ENCODE peak calls at places on chromosomes 1 and 21, in eight cellular contexts. R, K, U, T, L, Z, D and N are unnamed samples. For H3K4me1, the result is how much of the 10 kb centered on the place peaks cover.

GRCh38 chr21:31370893-31371652 is 27.0 kb upstream of the TIAM1 start:
- DNase-seq in Z (no peak), D (no peak), R (no peak), K (no peak), T (peak), U (no peak), L (peak), N (no peak)

GRCh38 chr1:85361106-85361505 is 84.7 kb upstream of the BCL10 start:
- DNase-seq in D (peak), T (peak), U (no peak), Z (no peak), K (no peak), L (peak), R (no peak), N (no peak)

GRCh38 chr1:45643978-45644377 is 20.1 kb upstream of the CCDC17 start:
- DNase-seq in T (no peak), D (peak), K (peak), U (peak), R (peak), L (no peak), Z (no peak), N (peak)

GRCh38 chr1:43806183-43806582 is 98.8 kb downstream of the ST3GAL3 start:
- DNase-seq in D (no peak), L (no peak), R (no peak), T (no peak), K (no peak), U (no peak), Z (no peak), N (no peak)

GRCh38 chr1:202599669-202600431 is 110.4 kb downstream of the SYT2 start:
- DNase-seq in D (peak), K (peak), U (peak), T (peak), Z (peak), R (peak), L (peak), N (no peak)

GRCh38 chr1:89896105-89896942 is 75.5 kb downstream of the LRRC8D start:
- DNase-seq in U (no peak), L (no peak), K (no peak), R (no peak), Z (no peak), T (no peak), D (no peak), N (no peak)

GRCh38 chr1:41898191-41898713 is 20.5 kb downstream of the HIVEP3 start:
- DNase-seq in K (no peak), R (no peak), T (no peak), L (peak), D (no peak), Z (no peak), U (peak), N (no peak)

GRCh38 chr1:11929849-11930248 is 3.6 kb upstream of the KIAA2013 start:
- DNase-seq in T (peak), K (peak), U (peak), D (peak), L (peak), R (peak), Z (no peak), N (peak)

GRCh38 chr1:164702216-164702615 is 143.2 kb downstream of the PBX1 start:
- DNase-seq in R (no peak), U (no peak), Z (no peak), D (no peak), T (peak), K (no peak), L (peak), N (no peak)

GRCh38 chr1:20596106-20596505 is 7.2 kb downstream of the CDA start:
- DNase-seq in K (no peak), R (no peak), Z (no peak), L (no peak), U (no peak), T (no peak), D (no peak), N (no peak)

GRCh38 chr1:240235521-240236288 is 144.0 kb downstream of the FMN2 start:
- DNase-seq in L (peak), R (no peak), K (no peak), D (no peak), T (peak), U (no peak), Z (no peak), N (no peak)

GRCh38 chr1:205918955-205919746 is 24.1 kb downstream of the SLC26A9 start:
- DNase-seq in R (peak), L (peak), Z (peak), U (peak), K (peak), D (peak), T (peak), N (peak)

GRCh38 chr1:190564117-190564516 is 86.5 kb upstream of the BRINP3 start:
- DNase-seq in R (no peak), K (no peak), L (no peak), D (no peak), T (no peak), Z (no peak), U (no peak), N (no peak)

GRCh38 chr1:186014370-186015030 is 280.3 kb downstream of the HMCN1 start:
- DNase-seq in K (no peak), L (peak), D (no peak), Z (no peak), R (no peak), T (peak), U (no peak), N (no peak)

GRCh38 chr1:248810727-248811513 is 14.8 kb downstream of the SH3BP5L start:
- DNase-seq in L (peak), U (no peak), R (no peak), D (peak), Z (no peak), T (no peak), K (no peak), N (no peak)

GRCh38 chr1:224106568-224107281 is 7.2 kb upstream of the FBXO28 start:
- DNase-seq in T (peak), U (peak), D (peak), R (peak), Z (no peak), K (peak), L (peak), N (peak)

GRCh38 chr1:181479137-181479745 is 4.1 kb upstream of the CACNA1E start:
- DNase-seq in K (peak), U (peak), Z (peak), T (peak), D (peak), R (no peak), L (peak), N (peak)

GRCh38 chr1:29655945-29656866 is 419.9 kb downstream of the PTPRU start:
- DNase-seq in L (peak), U (no peak), K (no peak), Z (no peak), R (peak), T (no peak), D (no peak), N (no peak)

GRCh38 chr1:1040004-1040991 is 20.4 kb downstream of the AGRN start:
- DNase-seq in D (peak), K (peak), R (peak), L (peak), U (peak), Z (peak), T (peak), N (peak)

GRCh38 chr1:225945564-225945963 is 4.5 kb upstream of the LEFTY2 start:
- DNase-seq in K (no peak), D (no peak), Z (peak), U (no peak), R (no peak), T (no peak), L (peak), N (no peak)

GRCh38 chr21:35178812-35179211 is 129.7 kb upstream of the RUNX1 start:
- DNase-seq in T (no peak), D (peak), L (peak), K (no peak), Z (no peak), U (no peak), R (no peak), N (no peak)

GRCh38 chr1:57468661-57469523 is 45.0 kb upstream of the DAB1 start:
- DNase-seq in D (no peak), L (peak), R (no peak), Z (no peak), U (no peak), K (no peak), T (peak), N (no peak)

GRCh38 chr1:152034324-152034653 is 2.5 kb downstream of the S100A11 start:
- DNase-seq in Z (no peak), U (no peak), D (no peak), K (no peak), R (no peak), L (no peak), T (no peak), N (no peak)
- H3K4me3 ChIP-seq in Z (no peak), U (no peak), D (peak), K (no peak), R (peak), L (peak), T (peak), N (no peak)

GRCh38 chr1:182630586-182630985 is 26.4 kb upstream of the RGS16 start:
- DNase-seq in D (no peak), L (no peak), U (no peak), R (no peak), Z (no peak), K (no peak), T (no peak), N (no peak)

GRCh38 chr1:182631954-182632353 is 27.8 kb upstream of the RGS16 start:
- DNase-seq in D (no peak), T (no peak), R (no peak), K (no peak), U (no peak), Z (no peak), L (no peak), N (no peak)

GRCh38 chr1:182628657-182629056 is 24.5 kb upstream of the RGS16 start:
- DNase-seq in D (no peak), Z (no peak), U (no peak), R (no peak), K (no peak), L (no peak), T (no peak), N (no peak)

GRCh38 chr1:182631058-182631677 is 27.0 kb upstream of the RGS16 start:
- DNase-seq in L (no peak), Z (no peak), R (no peak), K (no peak), T (no peak), U (no peak), D (no peak), N (no peak)

GRCh38 chr1:182629674-182630073 is 25.5 kb upstream of the RGS16 start:
- DNase-seq in K (no peak), R (no peak), T (no peak), U (no peak), D (no peak), Z (no peak), L (no peak), N (no peak)
- H3K4me1 ChIP-seq in K (under half), R (under half), T (under half), U (under half), D (under half), Z (under half), L (under half), N (under half)

GRCh38 chr1:184482113-184482512 is 95.3 kb downstream of the C1orf21 start:
- DNase-seq in D (no peak), Z (no peak), L (peak), R (peak), K (no peak), T (no peak), U (peak), N (no peak)
- H3K4me3 ChIP-seq in D (no peak), Z (no peak), L (no peak), R (no peak), K (no peak), T (peak), U (no peak), N (no peak)

DNA sequence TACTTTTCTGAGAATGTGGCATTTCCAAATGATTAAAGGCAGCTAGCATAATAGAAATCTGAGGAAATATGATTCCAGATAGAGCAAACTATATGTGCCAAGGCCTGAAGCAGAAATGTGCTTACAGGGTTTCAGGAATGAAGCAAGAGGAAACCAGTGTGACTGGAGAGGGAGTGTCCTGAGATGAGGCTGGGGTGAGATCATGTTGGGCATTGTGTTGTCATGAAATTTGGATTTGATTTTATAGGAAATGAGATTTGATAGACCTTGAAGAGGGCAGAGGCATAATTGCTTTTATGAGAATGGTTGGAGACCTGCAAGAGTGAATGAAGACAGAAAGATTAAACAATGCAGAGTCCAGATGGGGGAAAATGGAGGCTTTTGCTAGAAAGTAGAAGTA is 338.1 kb upstream of the SNX7 start:
- DNase-seq in Z (no peak), L (peak), K (no peak), T (peak), D (peak), U (no peak), R (no peak), N (no peak)
- H3K4me1 ChIP-seq in Z (under half), L (half or more), K (under half), T (half or more), D (half or more), U (under half), R (under half), N (under half)

GRCh38 chr1:159023723-159024122 is 14.0 kb downstream of the IFI16 start:
- DNase-seq in K (no peak), L (no peak), U (no peak), R (no peak), D (no peak), T (no peak), Z (no peak), N (no peak)
- H3K4me3 ChIP-seq in K (no peak), L (no peak), U (no peak), R (no peak), D (no peak), T (no peak), Z (no peak), N (no peak)

GRCh38 chr1:234320549-234320948 is 52.7 kb upstream of the COA6 start:
- DNase-seq in T (no peak), K (peak), L (no peak), D (peak), U (no peak), Z (no peak), R (no peak), N (no peak)
- H3K4me1 ChIP-seq in T (under half), K (under half), L (under half), D (under half), U (under half), Z (under half), R (under half), N (under half)

GRCh38 chr1:60222492-60223369 is 149.2 kb upstream of the C1orf87 start:
- DNase-seq in Z (no peak), L (no peak), T (no peak), R (no peak), K (no peak), D (no peak), U (no peak), N (no peak)

GRCh38 chr1:60223370-60223652 is 149.7 kb upstream of the C1orf87 start:
- DNase-seq in K (no peak), U (no peak), T (no peak), D (no peak), R (no peak), L (no peak), Z (no peak), N (no peak)

GRCh38 chr1:60228253-60228594 is 154.7 kb upstream of the C1orf87 start:
- DNase-seq in K (no peak), L (peak), T (peak), D (no peak), Z (no peak), U (no peak), R (no peak), N (no peak)

GRCh38 chr1:60227581-60228252 is 154.1 kb upstream of the C1orf87 start:
- DNase-seq in K (no peak), L (peak), Z (no peak), T (peak), U (no peak), D (peak), R (no peak), N (no peak)
- H3K4me3 ChIP-seq in K (no peak), L (no peak), Z (no peak), T (no peak), U (no peak), D (no peak), R (no peak), N (no peak)

DNA sequence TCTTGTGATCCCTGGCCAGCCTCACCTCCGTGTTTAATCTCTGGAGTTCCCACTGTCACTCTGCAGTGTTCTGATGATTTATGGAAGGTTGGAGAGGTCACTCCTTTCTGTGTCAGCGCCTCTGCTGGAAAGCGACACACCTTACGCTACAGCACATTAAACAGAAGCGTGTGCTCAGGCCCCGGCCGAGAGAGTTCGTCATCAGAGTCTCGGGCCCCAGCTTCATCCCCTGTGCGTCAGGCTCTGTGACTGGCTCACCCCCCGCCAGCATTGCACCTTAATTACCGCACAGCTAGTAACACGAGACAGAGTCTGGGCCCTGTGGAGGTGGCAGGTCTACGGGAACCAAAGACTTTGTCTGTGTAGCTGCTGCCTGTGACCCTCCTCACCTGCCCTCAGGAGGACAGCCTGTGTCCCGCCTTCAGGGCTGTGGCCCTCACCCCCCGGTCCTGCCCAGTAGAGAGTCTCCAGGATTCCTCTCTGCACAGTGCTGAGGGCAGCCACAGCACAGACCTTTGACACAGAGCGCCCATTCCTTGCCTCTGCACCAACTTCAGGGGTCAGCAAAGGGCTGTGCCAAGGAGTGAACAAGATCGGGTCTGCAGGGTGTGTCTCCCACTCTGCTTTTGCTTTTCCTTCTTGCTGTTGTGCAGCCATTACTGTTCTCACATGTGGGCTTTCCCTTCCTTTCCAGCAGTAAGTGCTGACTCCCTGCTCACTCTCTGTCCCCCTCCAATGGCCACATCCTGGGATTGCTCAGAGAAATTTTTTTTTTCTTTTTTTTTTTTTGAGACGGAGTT is 157.6 kb downstream of the PGBD5 start:
- DNase-seq in R (peak), K (peak), L (peak), U (peak), D (peak), T (peak), Z (peak), N (peak)
- H3K4me1 ChIP-seq in R (under half), K (under half), L (under half), U (under half), D (under half), T (under half), Z (under half), N (under half)

GRCh38 chr1:173407846-173408245 is 69.3 kb upstream of the PRDX6 start:
- DNase-seq in Z (no peak), D (no peak), T (no peak), U (no peak), R (no peak), L (no peak), K (no peak), N (no peak)

GRCh38 chr1:173408886-173409285 is 68.2 kb upstream of the PRDX6 start:
- DNase-seq in U (no peak), Z (no peak), R (no peak), K (no peak), T (no peak), L (no peak), D (no peak), N (no peak)

GRCh38 chr1:173405758-173406344 is 71.3 kb upstream of the PRDX6 start:
- DNase-seq in D (peak), Z (no peak), U (no peak), L (peak), T (peak), K (no peak), R (no peak), N (no peak)

GRCh38 chr1:173405281-173405680 is 71.9 kb upstream of the PRDX6 start:
- DNase-seq in U (no peak), D (no peak), R (no peak), Z (no peak), L (no peak), T (no peak), K (no peak), N (no peak)

DNA sequence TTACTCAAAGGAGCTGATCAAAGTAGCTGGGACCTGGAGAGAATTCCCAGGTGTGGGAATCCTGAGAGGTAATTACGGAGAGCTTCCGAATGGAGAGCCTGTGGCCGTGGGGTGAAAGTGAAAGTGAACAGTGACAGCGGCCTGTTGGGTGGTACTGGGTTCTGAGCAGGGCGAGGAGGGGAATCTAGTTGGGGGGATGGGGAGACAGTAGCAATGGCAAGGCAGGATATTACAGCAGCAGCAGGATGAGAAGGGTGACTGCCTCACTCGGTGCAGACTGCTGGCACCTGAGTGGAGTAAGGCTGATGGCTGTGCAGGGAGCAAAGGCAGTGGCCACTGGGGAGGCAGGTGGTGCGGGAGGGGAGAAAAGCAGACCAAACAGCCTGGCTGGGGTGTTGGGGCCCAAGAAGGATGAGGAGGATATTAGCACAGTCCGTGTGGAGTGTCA is 70.3 kb upstream of the PRDX6 start:
- DNase-seq in T (no peak), D (no peak), R (no peak), U (peak), K (no peak), L (no peak), Z (no peak), N (no peak)
- H3K4me3 ChIP-seq in T (no peak), D (no peak), R (peak), U (peak), K (no peak), L (no peak), Z (no peak), N (no peak)